ENCODE peak calls at places on chromosomes 5 and 9, in five cellular contexts. W is A549, Y is HCT116, X is H1, U is IMR-90. G is an unnamed sample.

GRCh38 chr5:86572825-86573224 is 44.9 kb upstream of the COX7C start:
- DNase-seq in W (no peak), Y (no peak), X (no peak), U (no peak), G (no peak)

GRCh38 chr5:20470997-20471396 is 483.0 kb upstream of the CDH18 start:
- DNase-seq in W (no peak), Y (no peak), X (no peak), U (no peak), G (no peak)

GRCh38 chr5:83256091-83256775 is 178.9 kb downstream of the XRCC4 start:
- DNase-seq in W (no peak), Y (no peak), X (no peak), U (peak), G (no peak)

GRCh38 chr5:142717582-142718215 is 31.8 kb upstream of the FGF1 start:
- DNase-seq in W (peak), Y (no peak), X (no peak), U (peak), G (peak)

GRCh38 chr5:59189482-59189881 is 606.6 kb downstream of the RAB3C start:
- DNase-seq in W (no peak), Y (no peak), X (no peak), U (no peak), G (no peak)

GRCh38 chr9:89999534-90000370 is 394.9 kb downstream of the GADD45G start:
- DNase-seq in W (peak), Y (no peak), X (no peak), U (peak), G (peak)

GRCh38 chr5:123881791-123882244 is 369.8 kb downstream of the CSNK1G3 start:
- DNase-seq in W (no peak), Y (no peak), X (no peak), U (peak), G (no peak)

GRCh38 chr5:128241071-128241695 is 157.6 kb downstream of the SLC12A2 start:
- DNase-seq in W (no peak), Y (no peak), X (no peak), U (peak), G (no peak)

GRCh38 chr5:74954919-74955318 is 88.7 kb upstream of the FAM169A start:
- DNase-seq in W (no peak), Y (no peak), X (no peak), U (peak), G (peak)

GRCh38 chr9:134167530-134167931 is 3.2 kb upstream of the RNU6ATAC start:
- DNase-seq in W (no peak), Y (no peak), X (no peak), U (peak), G (no peak)

GRCh38 chr9:129141066-129142041 is 30.1 kb downstream of the PTPA start:
- DNase-seq in W (no peak), Y (no peak), X (no peak), U (peak), G (no peak)

GRCh38 chr5:133396724-133397123 is 215.6 kb downstream of the FSTL4 start:
- DNase-seq in W (no peak), Y (no peak), X (no peak), U (no peak), G (no peak)

GRCh38 chr5:139377226-139377625 is 5.9 kb downstream of the SLC23A1 start:
- DNase-seq in W (no peak), Y (no peak), X (no peak), U (no peak), G (no peak)

GRCh38 chr9:114460513-114461225 is 44.6 kb downstream of the WHRN start:
- DNase-seq in W (no peak), Y (no peak), X (no peak), U (no peak), G (no peak)

GRCh38 chr9:115952667-115953316 is 200.8 kb upstream of the PAPPA start:
- DNase-seq in W (peak), Y (no peak), X (no peak), U (peak), G (peak)

GRCh38 chr5:84487963-84488362 is 103.3 kb upstream of the EDIL3 start:
- DNase-seq in W (no peak), Y (no peak), X (no peak), U (peak), G (no peak)

GRCh38 chr5:51652980-51653379 is 269.7 kb downstream of the ISL1 start:
- DNase-seq in W (no peak), Y (no peak), X (no peak), U (no peak), G (no peak)

GRCh38 chr5:138032028-138032571 is 779 bp downstream of the FAM13B start:
- DNase-seq in W (peak), Y (no peak), X (peak), U (peak), G (no peak)

GRCh38 chr5:60700347-60700815 is 415 bp upstream of the DEPDC1B start:
- DNase-seq in W (no peak), Y (no peak), X (no peak), U (no peak), G (peak)

GRCh38 chr9:93011114-93011513 is 47.4 kb upstream of the SUSD3 start:
- DNase-seq in W (no peak), Y (no peak), X (no peak), U (no peak), G (no peak)

GRCh38 chr9:93008457-93008856 is 50.0 kb upstream of the SUSD3 start:
- DNase-seq in W (no peak), Y (no peak), X (no peak), U (no peak), G (no peak)

GRCh38 chr9:93010056-93010455 is 48.4 kb upstream of the SUSD3 start:
- DNase-seq in W (no peak), Y (no peak), X (no peak), U (no peak), G (no peak)

GRCh38 chr9:93009337-93010015 is 49.0 kb upstream of the SUSD3 start:
- DNase-seq in W (no peak), Y (no peak), X (no peak), U (no peak), G (no peak)

GRCh38 chr9:93010696-93011095 is 47.8 kb upstream of the SUSD3 start:
- DNase-seq in W (no peak), Y (no peak), X (no peak), U (no peak), G (peak)
- TF ChIP-seq CEBPB in W (no peak), Y (no peak), X (no peak), U (no peak), G (no peak)

DNA sequence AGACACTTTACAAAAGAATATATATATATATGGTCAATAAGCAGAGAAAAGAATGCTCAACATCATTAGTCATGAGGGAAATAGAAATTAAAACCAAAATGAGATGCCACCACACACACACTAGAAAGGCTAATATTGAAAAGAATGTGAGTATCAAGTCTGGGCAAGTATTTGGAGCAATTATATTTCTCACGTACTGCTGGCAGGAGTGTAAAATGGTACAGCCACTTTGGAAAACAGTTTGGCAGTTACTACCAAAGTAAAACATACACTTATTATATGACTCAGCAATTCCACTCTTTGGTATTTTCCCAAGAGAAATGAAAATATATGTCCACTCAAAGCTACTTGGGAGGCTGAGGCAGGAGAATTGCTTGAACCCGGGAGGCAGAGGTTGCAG is 29.8 kb downstream of the NEUROG1 start:
- DNase-seq in W (no peak), Y (no peak), X (no peak), U (peak), G (no peak)
- TF ChIP-seq CEBPB in W (no peak), Y (no peak), X (no peak), U (no peak), G (no peak)

GRCh38 chr5:473344-474192 is 30.6 kb downstream of the EXOC3 start:
- DNase-seq in W (peak), Y (no peak), X (no peak), U (peak), G (peak)
- TF ChIP-seq CEBPB in W (no peak), Y (no peak), X (no peak), U (no peak), G (no peak)

GRCh38 chr9:120579750-120580590 is at the start of gene CDK5RAP2:
- DNase-seq in W (peak), Y (peak), X (peak), U (peak), G (peak)
- TF ChIP-seq CEBPB in W (no peak), Y (no peak), X (no peak), U (no peak), G (no peak)